ENCODE peak calls at places on chromosomes 6 and 20, in seven cellular contexts. W is transverse colon, O is endothelial cell of umbilical vein, F is neural progenitor cell, K is astrocyte of the cerebellum, L is fibroblast of lung, G is brain microvascular endothelial cell. A is an unnamed sample.

GRCh38 chr6:30325873-30326445 is 768 bp upstream of the TRIM39 start:
- DNase-seq in W (no peak), O (no peak), F (peak), K (peak), L (no peak), G (no peak), A (no peak)

GRCh38 chr20:19913927-19914614 is 103.1 kb upstream of the NAA20 start:
- DNase-seq in W (no peak), O (peak), F (no peak), K (no peak), L (no peak), G (peak), A (no peak)

GRCh38 chr6:165985926-165986646 is 181.6 kb downstream of the TBXT start:
- DNase-seq in W (no peak), O (no peak), F (peak), K (no peak), L (no peak), G (no peak), A (peak)

GRCh38 chr20:12824353-12824752 is 184.4 kb upstream of the SPTLC3 start:
- DNase-seq in W (no peak), O (no peak), F (no peak), K (no peak), L (no peak), G (no peak), A (no peak)

GRCh38 chr6:158606935-158607334 is 37.6 kb downstream of the DYNLT1 start:
- DNase-seq in W (no peak), O (no peak), F (no peak), K (no peak), L (no peak), G (no peak), A (no peak)

GRCh38 chr6:164741938-164742451 is 567.4 kb downstream of the C6orf118 start:
- DNase-seq in W (no peak), O (no peak), F (no peak), K (no peak), L (no peak), G (no peak), A (no peak)

GRCh38 chr20:23165307-23165750 is 79.2 kb upstream of the CD93 start:
- DNase-seq in W (peak), O (no peak), F (peak), K (no peak), L (no peak), G (no peak), A (no peak)

GRCh38 chr6:41591859-41592502 is 45.8 kb downstream of the FOXP4 start:
- DNase-seq in W (peak), O (peak), F (peak), K (peak), L (peak), G (peak), A (peak)

GRCh38 chr6:158663465-158664167 is 13.8 kb downstream of the SYTL3 start:
- DNase-seq in W (no peak), O (no peak), F (no peak), K (no peak), L (no peak), G (no peak), A (no peak)

GRCh38 chr20:62306440-62307187 is 3.8 kb downstream of the ADRM1 start:
- DNase-seq in W (no peak), O (no peak), F (no peak), K (no peak), L (no peak), G (no peak), A (no peak)

GRCh38 chr6:3277251-3277650 is 18.5 kb downstream of the PSMG4 start:
- DNase-seq in W (no peak), O (no peak), F (no peak), K (no peak), L (no peak), G (no peak), A (no peak)

GRCh38 chr6:136582702-136583471 is 32.7 kb upstream of the MAP7 start:
- DNase-seq in W (no peak), O (peak), F (no peak), K (peak), L (peak), G (peak), A (no peak)

GRCh38 chr20:44450938-44451450 is 24.7 kb upstream of the TTPAL start:
- DNase-seq in W (no peak), O (no peak), F (no peak), K (no peak), L (no peak), G (no peak), A (no peak)

GRCh38 chr20:32052090-32052791 is at the start of gene HCK:
- DNase-seq in W (peak), O (no peak), F (peak), K (no peak), L (no peak), G (no peak), A (peak)

GRCh38 chr6:36720251-36721141 is 22.9 kb downstream of the RAB44 start:
- DNase-seq in W (peak), O (no peak), F (no peak), K (no peak), L (no peak), G (no peak), A (no peak)

GRCh38 chr6:13924146-13924948 is 405 bp upstream of the RNF182 start:
- DNase-seq in W (no peak), O (peak), F (peak), K (peak), L (peak), G (peak), A (peak)

GRCh38 chr20:46056970-46057855 is 28.2 kb downstream of the SLC12A5 start:
- DNase-seq in W (no peak), O (peak), F (peak), K (peak), L (peak), G (no peak), A (peak)

GRCh38 chr20:22333885-22334545 is 250.4 kb downstream of the FOXA2 start:
- DNase-seq in W (peak), O (peak), F (peak), K (peak), L (peak), G (peak), A (peak)

GRCh38 chr20:39823239-39823638 is 861.1 kb downstream of the DHX35 start:
- DNase-seq in W (no peak), O (peak), F (no peak), K (peak), L (peak), G (peak), A (no peak)

GRCh38 chr6:63351995-63352586 is 32.3 kb upstream of the LGSN start:
- DNase-seq in W (no peak), O (peak), F (no peak), K (peak), L (peak), G (no peak), A (no peak)

GRCh38 chr20:33459599-33459998 is 16.0 kb upstream of the SNTA1 start:
- DNase-seq in W (no peak), O (no peak), F (no peak), K (no peak), L (no peak), G (no peak), A (no peak)
- TF ChIP-seq CTCF in W (no peak), O (no peak), F (no peak), K (no peak), L (no peak), G (no peak), A (no peak)

GRCh38 chr6:26054937-26055669 is 32.1 kb upstream of the HFE start:
- DNase-seq in W (peak), O (peak), F (peak), K (peak), L (peak), G (peak), A (peak)
- TF ChIP-seq CTCF in W (peak), O (no peak), F (peak), K (no peak), L (peak), G (peak), A (no peak)

DNA sequence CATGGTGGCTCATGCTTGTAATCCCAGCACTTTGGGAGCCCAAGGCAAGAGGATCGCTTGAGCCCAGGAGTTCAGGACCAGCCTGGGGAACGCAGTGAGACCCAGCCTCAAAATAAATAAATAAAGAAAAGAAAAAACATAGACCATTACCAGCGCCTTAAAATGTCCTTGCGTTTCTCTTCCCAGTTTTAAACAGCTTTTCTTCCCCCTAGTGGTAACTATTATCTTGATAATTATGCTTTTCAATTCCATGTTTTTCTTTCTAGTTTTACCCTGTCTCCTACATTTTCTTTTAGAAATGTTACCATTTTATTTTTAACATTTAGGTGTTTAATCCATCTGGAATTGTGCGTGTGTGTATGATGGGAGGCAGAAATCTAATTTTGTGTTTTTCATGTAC is 24.4 kb downstream of the DNAH8 start:
- DNase-seq in W (no peak), O (peak), F (no peak), K (no peak), L (peak), G (no peak), A (no peak)
- TF ChIP-seq CTCF in W (no peak), O (peak), F (peak), K (peak), L (peak), G (peak), A (peak)

DNA sequence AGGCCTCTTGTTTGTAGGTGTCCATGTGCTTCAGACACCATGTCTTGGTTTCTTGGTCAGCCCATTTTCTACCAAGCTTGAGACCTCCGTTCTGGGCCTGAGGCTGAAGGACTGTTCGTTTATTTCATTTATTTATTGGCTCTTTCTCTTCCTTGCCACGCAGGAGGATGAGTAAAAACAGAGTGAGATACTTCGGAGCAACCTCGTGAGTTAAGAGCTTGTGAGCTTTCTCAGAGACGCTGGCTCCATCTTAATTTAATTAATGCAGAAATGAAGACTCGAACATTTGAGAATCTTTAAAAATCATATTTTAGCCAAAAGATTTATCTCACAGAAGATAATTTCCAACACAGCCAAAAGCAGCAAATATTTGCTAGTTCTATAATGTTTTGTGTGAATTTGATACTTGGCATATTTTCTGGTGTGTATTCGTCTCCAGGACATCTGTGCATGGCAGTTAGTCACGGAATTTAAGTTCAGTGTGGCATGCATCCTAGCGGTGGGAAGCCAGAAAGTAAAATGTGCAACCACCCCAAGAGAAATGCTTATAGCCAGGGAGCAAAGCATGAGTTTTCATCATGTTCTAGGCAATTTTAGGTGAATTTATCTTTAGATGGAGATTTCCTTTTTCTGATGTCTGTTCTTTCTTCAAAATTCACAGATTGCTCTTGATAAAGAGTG is 76.0 kb downstream of the THBS2 start:
- DNase-seq in W (no peak), O (no peak), F (no peak), K (no peak), L (peak), G (no peak), A (no peak)
- TF ChIP-seq CTCF in W (no peak), O (no peak), F (no peak), K (peak), L (peak), G (peak), A (no peak)

GRCh38 chr6:133034509-133035206 is 206.5 kb upstream of the EYA4 start:
- DNase-seq in W (no peak), O (no peak), F (no peak), K (no peak), L (peak), G (no peak), A (no peak)
- TF ChIP-seq CTCF in W (no peak), O (no peak), F (no peak), K (no peak), L (no peak), G (no peak), A (no peak)

GRCh38 chr6:149027484-149027883 is 280.7 kb downstream of the UST start:
- DNase-seq in W (no peak), O (no peak), F (no peak), K (no peak), L (no peak), G (no peak), A (no peak)

GRCh38 chr6:149031545-149032317 is 284.9 kb downstream of the UST start:
- DNase-seq in W (peak), O (no peak), F (no peak), K (peak), L (peak), G (peak), A (no peak)

GRCh38 chr6:149026530-149026942 is 279.7 kb downstream of the UST start:
- DNase-seq in W (no peak), O (peak), F (peak), K (peak), L (peak), G (peak), A (peak)

GRCh38 chr6:149032318-149032598 is 285.3 kb upstream of the TAB2 start:
- DNase-seq in W (no peak), O (no peak), F (no peak), K (no peak), L (no peak), G (no peak), A (no peak)

DNA sequence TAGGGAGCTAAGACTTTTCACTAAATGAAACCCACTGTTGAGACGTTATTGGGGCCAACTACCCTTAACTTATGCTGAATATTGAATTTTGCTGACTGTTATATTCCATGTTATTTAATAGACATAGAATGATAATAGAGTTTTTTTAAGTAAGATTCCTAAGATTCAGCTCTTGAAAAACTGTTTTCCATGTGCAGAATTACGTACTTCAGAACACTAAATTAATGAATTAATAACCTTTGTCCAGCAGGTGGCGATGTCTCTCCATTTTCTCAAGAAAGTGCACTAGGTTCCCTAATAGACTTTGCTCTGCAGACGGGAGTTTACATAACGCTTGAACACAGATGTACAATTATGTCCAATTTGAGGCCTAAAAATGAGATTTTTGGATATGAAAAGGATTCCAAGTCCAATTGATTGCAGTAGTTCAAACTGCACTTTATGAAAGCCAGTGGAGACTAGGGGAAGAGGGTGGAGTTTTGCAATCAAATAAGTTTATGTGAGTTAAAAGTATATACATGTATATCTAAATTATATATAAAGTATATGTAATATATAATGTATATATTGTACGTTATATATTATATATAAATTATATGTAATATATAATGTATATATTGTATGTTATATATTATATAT is 282.1 kb downstream of the UST start:
- DNase-seq in W (peak), O (peak), F (peak), K (peak), L (peak), G (peak), A (peak)
- TF ChIP-seq CTCF in W (peak), O (peak), F (peak), K (peak), L (peak), G (peak), A (peak)

DNA sequence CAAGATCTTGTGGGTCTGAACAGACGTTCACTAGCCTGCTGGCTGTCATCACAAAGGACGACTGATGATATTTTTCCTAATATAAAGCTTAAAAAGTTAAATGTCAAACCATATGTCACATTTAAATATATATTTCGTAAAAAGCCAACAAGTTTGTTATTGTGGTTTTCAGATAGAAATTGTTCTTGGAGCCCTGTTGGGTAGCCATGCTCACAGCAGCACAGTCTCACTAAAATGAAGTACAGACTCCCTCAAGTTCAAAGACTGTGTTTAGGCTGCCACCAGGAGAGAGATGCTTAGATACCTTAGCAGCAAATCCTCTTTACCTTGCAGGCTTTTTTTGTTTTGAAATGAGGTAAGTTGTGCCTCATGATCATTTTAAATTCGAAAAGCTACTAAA is 17.8 kb downstream of the EEF1E1 start:
- DNase-seq in W (no peak), O (no peak), F (no peak), K (no peak), L (peak), G (no peak), A (no peak)
- TF ChIP-seq CTCF in W (no peak), O (no peak), F (no peak), K (no peak), L (no peak), G (no peak), A (no peak)

GRCh38 chr6:15893556-15894253 is 230.9 kb upstream of the DTNBP1 start:
- DNase-seq in W (no peak), O (peak), F (peak), K (no peak), L (peak), G (peak), A (no peak)
- TF ChIP-seq CTCF in W (peak), O (peak), F (peak), K (peak), L (peak), G (peak), A (peak)

DNA sequence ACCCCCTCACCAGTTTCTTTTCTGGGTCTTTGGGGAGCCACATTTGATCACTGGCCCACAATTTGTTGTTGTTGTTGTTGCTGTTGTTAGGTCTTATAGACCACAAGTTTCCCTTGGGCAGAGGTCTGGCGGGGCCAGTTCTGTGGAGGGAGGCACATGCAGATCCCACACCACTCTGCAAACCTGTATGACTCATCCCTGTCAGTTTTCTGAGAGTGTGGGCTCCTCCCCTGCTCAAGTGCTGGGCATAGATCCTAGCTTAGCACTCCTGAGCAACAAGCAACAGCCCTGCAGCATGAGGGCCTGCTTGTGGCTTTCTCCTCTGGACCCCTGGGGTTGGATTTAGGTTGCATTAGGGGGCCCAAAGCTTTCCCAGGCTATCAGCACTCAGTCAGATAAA is 411.1 kb upstream of the HTR1E start:
- DNase-seq in W (no peak), O (no peak), F (no peak), K (no peak), L (no peak), G (no peak), A (no peak)
- TF ChIP-seq CTCF in W (no peak), O (no peak), F (no peak), K (no peak), L (no peak), G (no peak), A (no peak)